ENCODE peak calls at places on chromosomes 6 and 20, in five cellular contexts. J is transverse colon, N is HepG2, R is GM12878, B is sigmoid colon. K is an unnamed sample.

GRCh38 chr6:24581084-24581669 is 64.8 kb downstream of the KIAA0319 start:
- DNase-seq in J (peak), N (peak), R (no peak), B (peak), K (peak)

GRCh38 chr6:45631396-45631795 is 253.7 kb upstream of the SUPT3H start:
- DNase-seq in J (no peak), N (no peak), R (no peak), B (no peak), K (no peak)

GRCh38 chr6:149483302-149483701 is 1.5 kb downstream of the ZC3H12D start:
- DNase-seq in J (no peak), N (no peak), R (no peak), B (no peak), K (no peak)

GRCh38 chr6:56293756-56294155 is 46.4 kb upstream of the COL21A1 start:
- DNase-seq in J (no peak), N (no peak), R (no peak), B (no peak), K (peak)

GRCh38 chr6:143135326-143135725 is 74.6 kb downstream of the AIG1 start:
- DNase-seq in J (no peak), N (no peak), R (no peak), B (no peak), K (no peak)

GRCh38 chr20:32462900-32463641 is 104.9 kb downstream of the ASXL1 start:
- DNase-seq in J (peak), N (no peak), R (no peak), B (peak), K (no peak)

GRCh38 chr6:11835065-11835464 is 56.5 kb upstream of the ADTRP start:
- DNase-seq in J (no peak), N (no peak), R (no peak), B (no peak), K (no peak)

GRCh38 chr6:144806222-144806621 is 521.1 kb downstream of the UTRN start:
- DNase-seq in J (no peak), N (no peak), R (no peak), B (no peak), K (no peak)

GRCh38 chr6:109892451-109893435 is 85.4 kb upstream of the GPR6 start:
- DNase-seq in J (peak), N (no peak), R (no peak), B (no peak), K (no peak)

GRCh38 chr6:37625591-37626374 is 71.9 kb downstream of the MDGA1 start:
- DNase-seq in J (no peak), N (no peak), R (no peak), B (no peak), K (no peak)

GRCh38 chr6:135012764-135013163 is 41.9 kb downstream of the HBS1L start:
- DNase-seq in J (no peak), N (no peak), R (no peak), B (no peak), K (no peak)

GRCh38 chr6:150208606-150209352 is 65.9 kb downstream of the PPP1R14C start:
- DNase-seq in J (no peak), N (no peak), R (no peak), B (no peak), K (no peak)

GRCh38 chr6:26394289-26394688 is 7.8 kb upstream of the BTN3A1 start:
- DNase-seq in J (no peak), N (peak), R (no peak), B (no peak), K (no peak)
- TF ChIP-seq POLR2AphosphoS5 in J (no peak), N (no peak), R (no peak), B (no peak), K (no peak)

DNA sequence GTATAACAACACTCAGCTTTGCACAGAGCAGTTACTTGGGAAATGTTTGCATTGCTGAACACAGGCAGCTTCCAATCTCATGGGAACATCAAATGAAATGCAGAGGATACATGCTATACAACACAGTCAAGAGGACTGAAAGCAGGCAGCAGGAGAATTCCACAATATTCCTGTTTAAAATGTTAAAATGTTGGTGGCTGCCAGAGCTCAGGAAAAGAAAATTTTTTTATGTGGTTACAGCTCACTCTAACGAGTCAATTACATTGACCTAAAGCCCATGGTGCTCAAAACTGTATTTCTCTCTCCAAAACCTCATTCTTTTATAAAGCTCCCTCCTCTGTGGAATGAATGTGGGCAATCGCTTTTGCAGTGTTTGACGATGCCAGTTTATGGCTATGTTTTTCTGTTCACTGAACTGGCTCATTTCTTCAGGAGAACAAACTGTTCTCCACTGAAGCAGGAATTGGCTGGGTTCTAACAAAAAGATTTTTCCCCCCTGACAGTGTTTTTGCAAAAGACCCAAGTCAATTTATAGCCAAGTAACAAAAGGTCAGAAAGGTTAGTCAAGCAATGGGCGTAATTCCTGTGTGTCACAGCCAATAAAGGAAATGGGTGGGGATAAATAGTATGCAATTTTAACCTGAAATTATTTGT is 69.0 kb downstream of the ZHX3 start:
- DNase-seq in J (no peak), N (no peak), R (no peak), B (no peak), K (no peak)
- H3K4me3 ChIP-seq in J (no peak), N (no peak), R (no peak), B (no peak), K (no peak)

GRCh38 chr6:122997541-122998150 is 1.6 kb downstream of the CLVS2 start:
- DNase-seq in J (no peak), N (no peak), R (no peak), B (no peak), K (no peak)

GRCh38 chr6:122998403-122998965 is 2.4 kb downstream of the CLVS2 start:
- DNase-seq in J (no peak), N (no peak), R (no peak), B (no peak), K (no peak)

GRCh38 chr6:122996797-122997520 is 924 bp downstream of the CLVS2 start:
- DNase-seq in J (no peak), N (no peak), R (no peak), B (no peak), K (no peak)

GRCh38 chr6:122994256-122994655 is 1.8 kb upstream of the CLVS2 start:
- DNase-seq in J (no peak), N (no peak), R (no peak), B (no peak), K (no peak)

DNA sequence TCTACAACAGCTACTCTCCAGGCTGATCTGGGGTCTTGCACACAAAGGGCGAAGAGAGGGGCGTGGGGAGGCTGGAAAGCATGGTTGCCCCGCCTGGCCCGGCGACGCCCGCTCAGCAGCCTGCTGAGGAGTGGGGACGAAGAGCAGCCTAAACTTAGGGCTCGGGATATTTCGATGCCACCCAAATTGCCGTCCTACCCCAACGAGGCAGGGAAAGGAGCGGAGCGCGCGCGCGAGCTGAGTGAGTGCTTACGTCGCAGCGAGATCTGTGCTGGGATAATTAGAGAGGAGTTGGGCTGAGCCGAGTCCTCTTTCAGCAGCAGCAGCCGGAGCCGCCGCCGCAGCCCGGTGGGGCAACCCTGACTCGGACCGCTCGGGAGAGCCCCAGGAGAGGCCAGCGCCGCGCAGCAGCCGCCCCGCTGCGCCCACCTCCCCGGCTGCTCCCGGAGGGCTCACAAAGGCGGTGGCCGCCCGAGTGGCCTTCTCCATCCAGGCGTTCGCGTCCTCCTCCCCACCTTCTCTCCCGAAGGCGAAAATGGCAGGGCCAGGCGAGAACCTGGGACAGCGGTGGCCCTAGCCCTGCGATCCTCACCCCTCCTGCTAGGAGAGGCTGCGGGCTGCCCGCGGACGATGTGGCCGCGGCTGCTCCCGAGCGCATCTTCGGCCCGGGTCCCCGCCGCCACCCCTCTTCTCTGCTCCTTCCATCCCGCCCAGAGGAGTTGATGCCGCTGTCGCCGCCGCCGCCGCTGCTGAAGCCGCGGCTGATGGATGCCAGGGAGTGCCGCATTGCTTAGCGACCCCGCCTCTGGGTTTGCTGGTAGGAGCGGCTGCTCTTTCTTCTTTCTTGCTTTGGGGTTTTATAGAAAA is at the start of gene CLVS2:
- DNase-seq in J (no peak), N (no peak), R (no peak), B (peak), K (no peak)
- TF ChIP-seq POLR2AphosphoS5 in J (no peak), N (no peak), R (no peak), B (peak), K (peak)

DNA sequence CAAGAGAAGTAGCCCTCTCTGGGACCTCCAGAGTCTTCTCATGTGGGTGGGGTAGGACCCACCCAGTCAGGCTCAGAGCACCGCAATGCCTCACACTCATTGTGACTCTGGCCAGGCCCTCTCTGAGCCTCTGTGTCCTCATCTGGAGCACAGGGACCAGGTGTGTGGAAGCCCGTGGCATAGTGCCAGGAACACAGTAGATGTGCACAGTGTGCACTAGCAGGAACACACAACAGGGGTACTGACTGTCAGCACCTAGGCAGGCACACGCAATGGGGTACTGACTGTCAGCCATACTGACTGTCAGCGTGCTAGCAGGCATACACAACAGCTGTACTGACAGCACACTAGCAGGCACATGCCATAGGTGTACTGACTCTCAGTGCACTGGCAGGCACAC is 2.0 kb upstream of the STMN3 start:
- DNase-seq in J (no peak), N (no peak), R (no peak), B (no peak), K (no peak)
- H3K4me3 ChIP-seq in J (no peak), N (no peak), R (no peak), B (no peak), K (no peak)

GRCh38 chr20:49420292-49420691 is 62.2 kb downstream of the KCNB1 start:
- DNase-seq in J (peak), N (no peak), R (no peak), B (peak), K (no peak)
- TF ChIP-seq POLR2AphosphoS5 in J (peak), N (no peak), R (no peak), B (no peak), K (no peak)

DNA sequence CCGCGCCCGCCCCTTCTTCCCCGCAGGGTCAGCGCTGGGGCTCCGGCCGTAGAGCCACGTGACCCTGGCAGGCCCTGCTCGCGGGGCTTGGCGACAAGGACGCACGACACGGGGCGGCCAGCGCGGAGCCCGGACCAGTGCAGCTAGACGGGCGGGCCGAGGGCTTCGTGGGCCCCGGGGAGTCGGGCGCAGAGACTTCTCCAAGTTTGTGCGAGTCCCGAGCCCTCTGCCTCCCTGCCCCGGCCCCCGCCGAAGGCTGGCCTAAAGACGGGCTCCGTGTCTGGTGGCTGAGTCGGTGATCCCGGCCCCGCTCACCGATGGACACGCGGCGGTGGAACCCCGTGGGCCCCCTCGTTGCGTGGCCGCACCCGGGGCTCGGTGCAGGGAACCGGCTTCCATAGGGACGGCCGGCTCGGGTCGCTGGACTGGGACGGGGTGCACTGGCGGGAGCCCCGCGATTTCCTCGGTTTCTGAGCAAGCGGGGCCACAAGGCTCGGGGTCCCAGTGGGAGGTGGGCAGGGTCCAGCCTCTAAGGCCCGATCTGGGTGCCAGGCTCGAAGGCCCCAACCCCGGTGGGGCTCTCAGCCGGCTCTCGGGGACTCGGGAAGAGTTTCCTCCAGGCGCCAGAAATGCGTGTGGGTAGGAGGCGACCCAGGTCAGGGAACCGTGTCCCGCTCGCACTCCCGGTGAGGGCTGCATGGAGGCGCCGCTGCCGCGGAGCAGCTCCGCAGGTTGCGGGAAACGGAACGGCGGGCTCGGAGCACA is 461 bp upstream of the GATA5 start:
- DNase-seq in J (no peak), N (no peak), R (no peak), B (no peak), K (no peak)
- H3K4me3 ChIP-seq in J (no peak), N (no peak), R (no peak), B (peak), K (no peak)